ENCODE peak calls at places on chromosomes 7 and 10, in four cellular contexts. G, Y, H and P are unnamed samples.
A peak's percentile ranks its signal among the peaks of the same experiment; 100 is the strongest.

GRCh38 chr10:68550747-68551411 is 9.3 kb upstream of the TET1 start:
- DNase-seq in G (peak; percentile 14), Y (peak; percentile 81), H (peak; percentile 59), P (peak; percentile 76)

GRCh38 chr10:1253476-1254353 is 197.5 kb downstream of the WDR37 start:
- DNase-seq in G (no peak), Y (no peak), H (no peak), P (no peak)

GRCh38 chr7:132771301-132771730 is 195.0 kb upstream of the PLXNA4 start:
- DNase-seq in G (peak; percentile 7), Y (no peak), H (no peak), P (no peak)

GRCh38 chr7:44147026-44147881 is 6.1 kb upstream of the MYL7 start:
- DNase-seq in G (no peak), Y (no peak), H (no peak), P (no peak)

GRCh38 chr7:98234429-98235147 is 17.4 kb downstream of the TECPR1 start:
- DNase-seq in G (no peak), Y (no peak), H (no peak), P (no peak)

GRCh38 chr7:87934699-87935372 is 785 bp downstream of the ADAM22 start:
- DNase-seq in G (no peak), Y (no peak), H (peak; percentile 23), P (peak; percentile 54)

GRCh38 chr10:60208676-60209269 is 180.9 kb downstream of the ANK3 start:
- DNase-seq in G (no peak), Y (peak; percentile 23), H (no peak), P (no peak)

GRCh38 chr10:30432631-30433285 is 1.2 kb upstream of the MAP3K8 start:
- DNase-seq in G (no peak), Y (peak; percentile 74), H (no peak), P (peak; percentile 65)

GRCh38 chr7:94355389-94355788 is 39.3 kb upstream of the COL1A2 start:
- DNase-seq in G (no peak), Y (no peak), H (no peak), P (no peak)

GRCh38 chr10:108095932-108096925 is 931.7 kb upstream of the SORCS1 start:
- DNase-seq in G (no peak), Y (no peak), H (peak; percentile 8), P (no peak)

GRCh38 chr10:17144757-17145156 is 15.1 kb upstream of the CUBN start:
- DNase-seq in G (no peak), Y (no peak), H (no peak), P (no peak)

GRCh38 chr7:22625251-22625650 is 101.7 kb upstream of the IL6 start:
- DNase-seq in G (no peak), Y (no peak), H (no peak), P (no peak)

GRCh38 chr10:132148261-132149251 is 38.2 kb upstream of the DPYSL4 start:
- DNase-seq in G (no peak), Y (no peak), H (peak; percentile 3), P (no peak)

GRCh38 chr10:102630663-102631062 is 13.6 kb upstream of the TRIM8 start:
- DNase-seq in G (no peak), Y (no peak), H (no peak), P (no peak)

GRCh38 chr7:46569117-46569433 is 648.0 kb upstream of the IGFBP3 start:
- DNase-seq in G (no peak), Y (no peak), H (peak; percentile 79), P (no peak)

GRCh38 chr7:84236398-84236797 is 41.8 kb upstream of the SEMA3A start:
- DNase-seq in G (no peak), Y (no peak), H (no peak), P (no peak)

GRCh38 chr10:124728071-124728829 is 15.9 kb downstream of the FAM53B start:
- DNase-seq in G (no peak), Y (no peak), H (no peak), P (no peak)

GRCh38 chr10:46556515-46557318 is at the start of gene GPRIN2:
- DNase-seq in G (no peak), Y (no peak), H (peak; percentile 26), P (no peak)

GRCh38 chr10:54441286-54441685 is 359.7 kb downstream of the PCDH15 start:
- DNase-seq in G (no peak), Y (no peak), H (peak; percentile 24), P (no peak)

GRCh38 chr7:148697256-148697841 is 1.4 kb upstream of the CUL1 start:
- DNase-seq in G (peak; percentile 19), Y (no peak), H (peak; percentile 15), P (no peak)

GRCh38 chr10:72612203-72612826 is 13.6 kb downstream of the MICU1 start:
- DNase-seq in G (no peak), Y (no peak), H (peak; percentile 68), P (no peak)

GRCh38 chr10:110642204-110642979 is 1.7 kb upstream of the RBM20 start:
- DNase-seq in G (no peak), Y (no peak), H (no peak), P (no peak)

GRCh38 chr7:48426331-48426965 is 255.2 kb downstream of the ABCA13 start:
- DNase-seq in G (no peak), Y (no peak), H (no peak), P (no peak)

GRCh38 chr7:48426966-48427555 is 255.8 kb downstream of the ABCA13 start:
- DNase-seq in G (no peak), Y (no peak), H (no peak), P (no peak)

GRCh38 chr7:48421357-48421756 is 250.1 kb downstream of the ABCA13 start:
- DNase-seq in G (no peak), Y (no peak), H (no peak), P (no peak)

GRCh38 chr7:48427671-48428070 is 256.4 kb downstream of the ABCA13 start:
- DNase-seq in G (no peak), Y (no peak), H (no peak), P (no peak)

DNA sequence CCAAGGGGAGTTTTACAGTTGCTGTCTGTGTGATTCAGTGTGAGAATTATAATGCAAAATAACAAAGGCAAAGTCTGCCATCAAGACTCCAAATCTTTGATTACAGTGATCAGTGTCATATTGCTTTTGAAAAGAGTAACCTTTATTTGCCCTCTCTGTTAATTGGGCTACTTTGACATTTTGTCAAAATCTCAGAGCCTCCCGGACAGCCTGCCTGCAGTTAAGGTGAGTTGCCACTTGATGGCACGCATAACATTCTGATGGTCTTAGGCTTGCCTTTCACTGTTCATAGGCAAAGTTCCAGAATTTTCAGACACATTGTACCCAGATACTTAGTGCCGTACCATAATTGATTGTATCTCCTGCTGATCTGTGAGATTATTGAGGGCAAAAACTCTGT is 253.5 kb downstream of the ABCA13 start:
- DNase-seq in G (no peak), Y (no peak), H (no peak), P (peak; percentile 38)
- TF ChIP-seq CTCF in G (no peak), Y (peak; percentile 31), H (no peak), P (peak; percentile 56)

GRCh38 chr7:37918526-37918925 is 1.9 kb upstream of the SFRP4 start:
- DNase-seq in G (no peak), Y (no peak), H (no peak), P (no peak)

GRCh38 chr7:37920305-37920618 is 178 bp upstream of the EPDR1 start:
- DNase-seq in G (no peak), Y (no peak), H (no peak), P (no peak)

GRCh38 chr7:37916017-37916672 is 472 bp downstream of the SFRP4 start:
- DNase-seq in G (no peak), Y (no peak), H (peak; percentile 5), P (peak; percentile 17)

GRCh38 chr7:37915438-37915837 is 1.2 kb downstream of the SFRP4 start:
- DNase-seq in G (no peak), Y (no peak), H (peak; percentile 20), P (no peak)

DNA sequence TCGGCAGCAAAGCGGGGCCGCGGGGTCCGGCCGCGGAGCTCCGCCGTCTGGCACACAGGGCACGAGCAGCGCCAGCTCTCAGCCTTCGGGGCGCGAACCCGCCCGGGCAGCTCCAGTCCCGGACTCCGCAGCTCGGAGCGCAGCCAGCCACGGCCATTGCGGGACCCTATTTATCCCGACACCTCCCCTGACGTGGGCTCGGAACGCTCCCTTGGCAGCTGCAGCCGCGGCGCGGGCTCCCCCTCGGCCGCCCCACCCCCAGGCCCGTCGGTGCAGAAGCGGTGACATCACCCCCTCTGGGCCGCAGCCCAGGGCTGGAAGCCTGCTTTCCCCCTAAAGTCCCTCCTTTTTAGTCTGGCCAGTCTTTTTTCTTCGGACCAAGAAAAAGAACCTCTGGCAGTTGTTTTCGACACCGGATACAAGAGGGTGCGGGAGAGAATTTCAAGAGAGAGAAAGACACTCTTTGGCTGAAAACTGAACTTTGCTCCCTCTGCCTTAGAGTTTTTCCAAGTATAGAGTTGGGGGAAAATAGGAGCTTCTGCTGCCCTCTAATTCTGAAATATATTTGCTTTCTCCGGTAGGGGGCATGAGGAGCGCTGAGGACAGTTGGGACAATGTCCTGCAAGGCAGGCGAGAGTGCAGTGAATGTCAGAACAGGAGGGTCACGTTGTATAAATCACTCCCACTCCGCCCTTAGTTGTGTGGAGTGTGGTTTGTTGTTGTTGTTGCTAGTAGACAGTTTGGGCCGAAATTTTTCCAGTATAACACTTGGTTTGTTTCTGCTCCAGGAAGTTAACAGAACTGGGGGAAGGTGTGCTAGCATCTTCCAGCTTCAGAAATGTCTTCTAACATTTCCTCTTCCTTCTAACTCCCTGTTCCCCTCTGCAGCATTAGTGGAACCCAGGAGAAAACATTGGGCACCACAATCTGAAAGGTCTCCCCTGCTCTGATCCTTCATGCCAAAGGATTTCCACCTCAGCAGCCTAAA is at the start of gene SFRP4:
- DNase-seq in G (no peak), Y (peak; percentile 34), H (peak; percentile 54), P (peak; percentile 61)
- TF ChIP-seq CTCF in G (peak; percentile 27), Y (peak; percentile 68), H (peak; percentile 68), P (peak; percentile 50)

GRCh38 chr7:142300689-142301088 is 42.8 kb upstream of the PRSS58 start:
- DNase-seq in G (no peak), Y (peak; percentile 28), H (no peak), P (no peak)
- TF ChIP-seq CTCF in G (peak; percentile 23), Y (peak; percentile 73), H (peak; percentile 22), P (no peak)

GRCh38 chr7:28847176-28847575 is 111.0 kb downstream of the TRIL start:
- DNase-seq in G (no peak), Y (no peak), H (no peak), P (no peak)
- TF ChIP-seq CTCF in G (no peak), Y (no peak), H (no peak), P (no peak)

GRCh38 chr7:8365499-8366110 is 67.8 kb upstream of the NXPH1 start:
- DNase-seq in G (no peak), Y (peak; percentile 35), H (peak; percentile 42), P (no peak)
- TF ChIP-seq CTCF in G (no peak), Y (peak; percentile 80), H (peak; percentile 86), P (peak; percentile 19)

GRCh38 chr10:121753726-121754476 is 155.7 kb upstream of the FGFR2 start:
- DNase-seq in G (no peak), Y (peak; percentile 28), H (no peak), P (peak; percentile 64)
- TF ChIP-seq CTCF in G (no peak), Y (peak; percentile 68), H (peak; percentile 49), P (no peak)